ENCODE peak calls at places on chromosomes 3 and 15, in ten cellular contexts. Y is left ventricle myocardium inferior, X is transverse colon, O is bronchial epithelial cell, A is HFF-Myc, N is coronary artery, K is endodermal cell, Q is lower lobe of right lung, J is A549, M is heart left ventricle. F is an unnamed sample.

GRCh38 chr3:182384182-182384581 is 409.1 kb upstream of the ATP11B start:
- DNase-seq in M (no peak), A (no peak), Q (no peak), N (no peak), O (peak; percentile 77), Y (no peak), X (no peak), J (no peak), K (no peak), F (no peak)

GRCh38 chr3:95971573-95971972 is 842.8 kb upstream of the EPHA6 start:
- DNase-seq in O (no peak), K (no peak), Y (no peak), Q (no peak), A (no peak), J (no peak), X (no peak), M (no peak), N (no peak), F (no peak)

GRCh38 chr3:156184156-156184555 is 63.8 kb downstream of the KCNAB1 start:
- DNase-seq in K (no peak), A (no peak), M (no peak), N (no peak), O (no peak), Y (no peak), J (no peak), X (no peak), Q (no peak), F (no peak)

GRCh38 chr3:141773676-141774075 is 10.5 kb downstream of the GRK7 start:
- DNase-seq in K (no peak), N (no peak), O (no peak), A (no peak), Y (no peak), Q (no peak), X (no peak), M (no peak), J (no peak), F (no peak)

GRCh38 chr3:18797378-18797777 is 350.9 kb upstream of the KCNH8 start:
- DNase-seq in N (no peak), O (no peak), Q (no peak), J (no peak), X (no peak), M (no peak), A (no peak), Y (no peak), K (no peak), F (no peak)

GRCh38 chr3:157333551-157333991 is 103.1 kb upstream of the PTX3 start:
- DNase-seq in K (no peak), O (no peak), A (peak; percentile 94), Y (no peak), M (no peak), X (no peak), N (no peak), Q (no peak), J (no peak), F (no peak)

GRCh38 chr3:112321867-112322652 is 10.9 kb upstream of the CD200 start:
- DNase-seq in K (peak; percentile 84), O (no peak), N (no peak), J (no peak), Y (no peak), A (no peak), M (no peak), X (no peak), Q (no peak), F (no peak)

GRCh38 chr15:74988007-74988800 is 7.2 kb upstream of the SCAMP5 start:
- DNase-seq in J (peak; percentile 64), X (peak; percentile 65), K (peak; percentile 85), Q (peak; percentile 52), O (peak; percentile 50), M (no peak), Y (no peak), N (no peak), A (no peak), F (peak; percentile 43)

GRCh38 chr15:40053234-40054055 is 14.5 kb upstream of the SRP14 start:
- DNase-seq in M (no peak), N (peak; percentile 60), J (no peak), Y (no peak), X (no peak), Q (no peak), A (no peak), O (no peak), K (peak; percentile 62), F (no peak)
- TF ChIP-seq CTCF in M (no peak), N (no peak), J (no peak), Y (no peak), X (no peak), Q (no peak), A (no peak), O (peak; percentile 1), K (peak; percentile 68), F (no peak)

DNA sequence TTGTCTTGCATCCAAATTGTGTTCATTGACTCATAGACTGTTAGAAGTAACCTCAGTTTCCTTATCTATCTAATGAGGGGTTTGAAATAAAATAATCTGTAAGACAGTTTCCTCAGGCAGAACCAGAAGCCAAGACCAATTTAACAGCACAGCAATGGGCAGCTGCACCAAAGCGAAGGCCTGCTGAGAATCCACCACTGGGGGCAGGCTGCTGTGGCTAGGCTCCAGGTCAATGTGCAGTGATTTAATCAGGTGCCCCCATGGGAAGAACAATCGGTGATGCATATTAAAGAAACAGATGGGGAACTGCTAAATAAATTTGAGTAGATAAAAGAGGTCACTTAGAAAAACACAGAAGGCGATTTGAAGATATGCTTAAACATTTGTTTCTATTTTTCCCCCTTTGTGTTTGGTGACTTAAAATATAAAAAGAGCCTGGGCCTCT is 28.0 kb upstream of the TMOD3 start:
- DNase-seq in J (peak; percentile 62), Q (no peak), K (peak; percentile 82), M (peak; percentile 40), O (no peak), X (no peak), A (no peak), N (no peak), Y (peak; percentile 38), F (no peak)
- TF ChIP-seq CTCF in J (peak; percentile 62), Q (peak; percentile 44), K (peak; percentile 87), M (peak; percentile 29), O (peak; percentile 55), X (peak; percentile 26), A (peak; percentile 79), N (no peak), Y (peak; percentile 75), F (no peak)

GRCh38 chr3:138948371-138949001 is 1.5 kb downstream of the FOXL2NB start:
- DNase-seq in M (no peak), Q (no peak), K (peak; percentile 63), J (no peak), Y (no peak), A (no peak), N (peak; percentile 28), O (no peak), X (no peak), F (no peak)

GRCh38 chr3:138949002-138949418 is 2.0 kb downstream of the FOXL2NB start:
- DNase-seq in Y (no peak), X (no peak), K (peak; percentile 85), M (no peak), A (no peak), O (no peak), J (no peak), Q (no peak), N (peak; percentile 53), F (no peak)

GRCh38 chr3:138949445-138950005 is 2.5 kb downstream of the FOXL2NB start:
- DNase-seq in X (no peak), J (no peak), A (no peak), N (peak; percentile 63), Y (no peak), O (no peak), Q (no peak), M (no peak), K (peak; percentile 74), F (no peak)

GRCh38 chr3:138950006-138950644 is 3.1 kb downstream of the FOXL2NB start:
- DNase-seq in X (no peak), K (peak; percentile 82), M (no peak), J (no peak), Q (no peak), A (no peak), O (no peak), N (peak; percentile 66), Y (no peak), F (no peak)

DNA sequence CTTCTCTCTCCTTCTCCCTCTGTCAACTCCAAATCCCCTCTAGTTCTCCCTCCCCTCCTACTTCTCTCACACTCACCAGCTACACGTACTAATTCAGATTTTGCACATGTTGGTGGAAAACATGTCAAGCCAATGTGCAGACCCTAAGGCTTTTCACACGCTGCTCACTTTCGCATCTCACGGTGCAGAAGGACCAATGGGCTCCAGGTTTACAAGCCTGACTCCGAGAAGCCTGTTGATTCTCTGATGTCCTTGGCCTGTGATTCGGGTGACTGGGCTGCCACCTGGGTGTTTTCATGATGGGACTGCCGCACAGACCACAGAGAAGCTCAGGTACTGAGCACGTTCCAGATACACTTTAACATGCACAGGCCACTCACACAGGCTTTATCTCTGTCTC is 3.7 kb downstream of the FOXL2NB start:
- DNase-seq in Y (no peak), N (peak; percentile 21), X (no peak), Q (no peak), O (no peak), A (no peak), J (no peak), K (peak; percentile 35), M (no peak), F (no peak)
- TF ChIP-seq CTCF in Y (no peak), N (no peak), X (no peak), Q (no peak), O (no peak), A (no peak), J (no peak), K (no peak), M (no peak), F (no peak)

GRCh38 chr3:189787622-189788021 is 156.4 kb downstream of the TP63 start:
- DNase-seq in X (no peak), M (no peak), J (no peak), A (no peak), O (peak; percentile 60), N (no peak), Y (no peak), Q (no peak), K (no peak), F (no peak)

GRCh38 chr3:189792046-189792929 is 161.1 kb downstream of the TP63 start:
- DNase-seq in K (no peak), N (no peak), O (peak; percentile 65), M (no peak), Y (no peak), X (no peak), Q (no peak), J (no peak), A (no peak), F (no peak)

GRCh38 chr3:189789432-189789831 is 158.2 kb downstream of the TP63 start:
- DNase-seq in J (no peak), N (no peak), Q (no peak), Y (no peak), K (no peak), X (no peak), O (peak; percentile 89), A (no peak), M (no peak), F (no peak)

GRCh38 chr3:189787191-189787590 is 156.0 kb downstream of the TP63 start:
- DNase-seq in K (no peak), M (no peak), N (no peak), O (no peak), J (no peak), Y (no peak), Q (no peak), A (no peak), X (no peak), F (no peak)

DNA sequence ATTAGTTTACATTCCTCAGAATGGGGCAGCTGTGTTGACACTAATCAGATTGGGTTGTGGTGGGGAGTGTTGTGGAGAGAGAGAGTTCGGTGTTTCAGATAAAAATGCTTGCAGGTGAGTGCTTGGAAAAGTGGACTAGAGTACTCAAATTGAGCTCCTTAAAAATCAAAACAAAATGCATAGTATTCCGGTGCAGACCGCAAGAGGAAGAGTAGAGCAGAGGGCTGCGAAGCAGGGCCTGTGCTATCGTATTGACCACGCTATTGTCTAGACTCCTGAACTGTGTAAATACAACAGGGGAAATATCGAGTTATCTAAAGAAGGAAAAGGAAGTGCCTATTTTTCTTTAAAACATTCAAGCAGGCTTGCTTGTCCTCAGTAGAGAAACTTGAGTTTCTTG is 159.5 kb downstream of the TP63 start:
- DNase-seq in X (no peak), N (no peak), K (no peak), O (no peak), J (no peak), Q (no peak), Y (no peak), A (no peak), M (no peak), F (no peak)
- TF ChIP-seq CTCF in X (no peak), N (no peak), K (no peak), O (peak; percentile 12), J (no peak), Q (no peak), Y (no peak), A (no peak), M (no peak), F (no peak)

F was measured in mesothelial cell of epicardium.